ENCODE peak calls at places on chromosomes 3 and 15, in five cellular contexts. Q, N, D, B and F are unnamed samples.

GRCh38 chr3:190786898-190787297 is 75.6 kb downstream of the GMNC start:
- DNase-seq in B (no peak), D (no peak), N (no peak), Q (no peak), F (no peak)

GRCh38 chr3:37890522-37890921 is 28.8 kb downstream of the CTDSPL start:
- DNase-seq in N (no peak), D (no peak), B (no peak), Q (no peak), F (no peak)

GRCh38 chr3:138625707-138626365 is 17.3 kb downstream of the FAIM start:
- DNase-seq in Q (no peak), B (no peak), N (peak), D (no peak), F (no peak)

GRCh38 chr3:13598926-13599886 is 50.3 kb downstream of the FBLN2 start:
- DNase-seq in B (no peak), Q (no peak), D (no peak), N (no peak), F (no peak)

GRCh38 chr3:184740509-184741258 is 28.8 kb upstream of the MAGEF1 start:
- DNase-seq in N (peak), Q (no peak), B (peak), D (no peak), F (no peak)

GRCh38 chr15:94476681-94477080 is 245.3 kb downstream of the MCTP2 start:
- DNase-seq in D (no peak), B (no peak), N (no peak), Q (peak), F (no peak)

GRCh38 chr3:120449701-120450216 is 1.0 kb downstream of the FSTL1 start:
- DNase-seq in D (no peak), N (peak), B (no peak), Q (peak), F (no peak)

GRCh38 chr3:153144779-153145178 is 17.2 kb upstream of the RAP2B start:
- DNase-seq in D (no peak), Q (no peak), N (peak), B (no peak), F (no peak)

GRCh38 chr3:67809370-67809935 is 155.0 kb upstream of the SUCLG2 start:
- DNase-seq in N (no peak), D (no peak), Q (no peak), B (peak), F (no peak)

GRCh38 chr3:69248394-69248793 is 126.0 kb upstream of the LMOD3 start:
- DNase-seq in D (no peak), N (no peak), B (no peak), Q (peak), F (no peak)

GRCh38 chr3:123733805-123734526 is 149.1 kb upstream of the HACD2 start:
- DNase-seq in Q (no peak), N (peak), B (no peak), D (no peak), F (no peak)

GRCh38 chr3:178415384-178415783 is 120.9 kb upstream of the KCNMB2 start:
- DNase-seq in D (no peak), N (no peak), Q (no peak), B (no peak), F (no peak)

GRCh38 chr3:43632269-43632733 is 10.5 kb upstream of the ANO10 start:
- DNase-seq in B (no peak), D (no peak), Q (no peak), N (peak), F (no peak)

GRCh38 chr3:180287703-180288102 is 251.0 kb upstream of the PEX5L start:
- DNase-seq in Q (no peak), B (no peak), N (no peak), D (no peak), F (no peak)

GRCh38 chr15:48469271-48469670 is 138.0 kb downstream of the DUT start:
- DNase-seq in Q (no peak), D (no peak), B (no peak), N (no peak), F (no peak)

GRCh38 chr3:3906171-3906570 is 106.9 kb downstream of the LRRN1 start:
- DNase-seq in B (no peak), D (no peak), N (no peak), Q (no peak), F (no peak)

GRCh38 chr3:172224560-172225214 is 185.3 kb downstream of the FNDC3B start:
- DNase-seq in B (no peak), N (no peak), D (no peak), Q (no peak), F (no peak)

GRCh38 chr15:46897266-46897665 is 820.0 kb upstream of the SEMA6D start:
- DNase-seq in B (no peak), D (no peak), Q (no peak), N (no peak), F (no peak)

GRCh38 chr3:167874667-167875372 is 139.3 kb downstream of the SERPINI1 start:
- DNase-seq in D (peak), N (no peak), Q (no peak), B (no peak), F (no peak)

GRCh38 chr3:125398952-125399351 is 23.8 kb upstream of the ZNF148 start:
- DNase-seq in Q (no peak), D (no peak), N (no peak), B (peak), F (no peak)

GRCh38 chr3:99532246-99532645 is 106.1 kb upstream of the COL8A1 start:
- DNase-seq in B (peak), D (peak), Q (peak), N (peak), F (peak)
- TF ChIP-seq CTCF in B (peak), D (peak), Q (peak), N (peak), F (peak)

GRCh38 chr3:79846148-79846933 is 78.5 kb upstream of the ROBO1 start:
- DNase-seq in N (no peak), B (peak), Q (peak), D (no peak), F (peak)
- TF ChIP-seq CTCF in N (no peak), B (peak), Q (peak), D (no peak), F (peak)

GRCh38 chr3:127224118-127224517 is 31.2 kb downstream of the PRR23E start:
- DNase-seq in B (no peak), N (no peak), D (no peak), Q (no peak), F (no peak)

GRCh38 chr3:127222664-127223063 is 29.7 kb downstream of the PRR23E start:
- DNase-seq in D (no peak), Q (no peak), N (no peak), B (no peak), F (no peak)

GRCh38 chr3:127220497-127220896 is 27.6 kb downstream of the PRR23E start:
- DNase-seq in Q (no peak), B (no peak), D (no peak), N (no peak), F (no peak)

GRCh38 chr3:127222163-127222562 is 29.2 kb downstream of the PRR23E start:
- DNase-seq in N (no peak), D (no peak), Q (no peak), B (no peak), F (no peak)

DNA sequence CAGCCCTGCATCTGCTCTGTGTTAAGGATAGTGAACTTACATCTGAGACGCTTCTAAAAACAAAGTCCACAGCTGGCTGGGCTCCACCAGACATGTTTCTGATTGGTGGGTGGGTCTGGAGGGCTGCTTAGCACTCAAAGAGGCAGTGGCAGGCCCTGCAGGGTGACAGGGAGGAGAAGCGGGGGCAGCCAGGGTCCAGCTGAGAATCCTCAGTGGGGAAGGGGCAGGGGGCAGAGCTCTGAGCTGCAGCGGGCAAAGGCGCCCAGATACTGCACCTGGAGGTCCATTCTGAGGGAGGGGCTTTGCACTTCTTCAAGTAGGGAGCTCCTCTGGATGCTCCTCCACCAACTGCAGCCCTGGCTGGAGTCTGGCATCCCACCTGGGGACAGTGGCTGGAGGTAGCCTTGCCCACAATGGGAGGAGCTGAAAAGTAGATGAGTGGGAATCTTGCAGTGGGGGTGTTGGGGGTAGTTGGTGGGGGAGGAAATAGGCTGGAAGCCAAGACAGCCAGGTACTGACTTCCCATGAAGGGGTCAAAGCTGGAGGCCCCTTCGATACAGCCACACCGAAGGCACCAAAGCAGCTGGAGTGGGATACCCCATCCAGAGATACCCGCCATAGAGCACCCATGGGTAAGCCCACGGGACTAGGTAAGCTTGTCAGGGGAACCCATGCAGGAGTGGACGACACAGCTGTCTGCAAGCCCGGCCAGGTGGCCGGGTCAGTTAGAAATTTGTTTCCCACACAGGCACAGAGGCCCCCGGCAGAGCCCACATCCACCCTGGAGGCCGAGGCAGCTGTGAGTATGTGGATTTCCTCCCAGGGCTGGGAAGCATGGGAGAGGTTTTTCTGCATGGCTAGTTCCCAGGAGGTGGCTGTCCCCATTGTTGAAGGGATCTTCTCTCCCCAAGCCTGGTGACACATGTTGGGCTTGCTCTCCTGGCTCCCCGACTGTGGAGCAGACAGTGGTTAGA is 28.4 kb downstream of the PRR23E start:
- DNase-seq in N (no peak), B (no peak), Q (peak), D (no peak), F (no peak)
- TF ChIP-seq CTCF in N (no peak), B (no peak), Q (no peak), D (no peak), F (no peak)

GRCh38 chr3:25962255-25962654 is 172.4 kb downstream of the OXSM start:
- DNase-seq in B (peak), Q (no peak), D (no peak), N (no peak), F (no peak)
- TF ChIP-seq CTCF in B (peak), Q (no peak), D (no peak), N (no peak), F (no peak)

GRCh38 chr15:100831466-100831865 is 48.2 kb upstream of the ALDH1A3 start:
- DNase-seq in Q (no peak), N (no peak), B (no peak), D (no peak), F (no peak)

GRCh38 chr15:100824211-100824610 is 55.4 kb upstream of the ALDH1A3 start:
- DNase-seq in N (no peak), B (no peak), Q (no peak), D (no peak), F (no peak)

GRCh38 chr15:100832178-100832942 is 47.3 kb upstream of the ALDH1A3 start:
- DNase-seq in B (no peak), Q (no peak), D (no peak), N (no peak), F (no peak)

GRCh38 chr15:100833432-100834389 is 45.9 kb upstream of the ALDH1A3 start:
- DNase-seq in D (no peak), B (no peak), Q (no peak), N (no peak), F (no peak)

DNA sequence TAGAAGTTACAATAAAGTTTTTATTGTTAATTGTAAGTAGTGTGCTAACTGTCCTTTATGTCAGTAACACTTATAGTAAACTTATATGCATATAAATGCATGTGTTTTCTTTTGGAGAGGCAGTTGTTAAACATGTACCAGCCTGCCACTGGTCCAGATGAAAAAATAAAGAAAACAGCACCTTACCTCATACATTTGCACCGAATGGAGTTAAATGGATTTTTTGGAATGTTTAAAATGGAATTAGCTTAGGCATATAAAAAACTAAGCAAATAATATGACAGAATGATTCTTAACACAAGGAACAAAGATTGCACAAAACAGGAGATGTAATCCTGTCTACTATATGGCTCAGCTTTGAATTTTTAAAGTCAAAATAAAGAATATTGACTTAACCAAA is 50.2 kb upstream of the ALDH1A3 start:
- DNase-seq in N (no peak), B (no peak), D (no peak), Q (no peak), F (no peak)
- TF ChIP-seq CTCF in N (no peak), B (no peak), D (no peak), Q (no peak), F (no peak)